ENCODE peak calls at places on chromosome 6, in eight cellular contexts. N is natural killer cell; H is stimulated activated CD8-positive, alpha-beta memory T cell treated with anti-CD3 and anti-CD28 coated beads, Interleukin-7, amount 100 ng/mL, for 1 hour; L is AG10803; D is Karpas-422; C is GM13976; X is DMS79; R is Panc1. J is an unnamed sample.

GRCh38 chr6:34665019-34665418 is 31.5 kb downstream of the ILRUN start:
- DNase-seq in C (no peak), D (no peak), N (no peak), H (no peak), L (no peak), X (no peak), R (no peak), J (no peak)

GRCh38 chr6:32484614-32484998 is 44.9 kb downstream of the HLA-DRA start:
- DNase-seq in R (no peak), N (no peak), H (no peak), X (no peak), L (no peak), D (no peak), C (no peak), J (no peak)

GRCh38 chr6:89681983-89682564 is 43.5 kb upstream of the LYRM2 start:
- DNase-seq in D (no peak), N (no peak), C (no peak), R (no peak), X (no peak), L (no peak), H (no peak), J (no peak)

GRCh38 chr6:53309059-53309896 is 39.5 kb downstream of the ELOVL5 start:
- DNase-seq in D (peak; percentile 49), X (no peak), C (no peak), H (no peak), L (peak; percentile 91), R (no peak), N (no peak), J (no peak)

GRCh38 chr6:109441069-109441816 is 719 bp downstream of the SMPD2 start:
- DNase-seq in X (peak; percentile 30), H (no peak), C (no peak), R (no peak), L (peak; percentile 40), D (peak; percentile 70), N (peak; percentile 48), J (no peak)

GRCh38 chr6:163343609-163344008 is 70.9 kb upstream of the QKI start:
- DNase-seq in X (no peak), N (no peak), R (no peak), C (no peak), L (no peak), D (no peak), H (no peak), J (no peak)

GRCh38 chr6:163565140-163565539 is 150.6 kb downstream of the QKI start:
- DNase-seq in N (no peak), C (no peak), X (no peak), R (no peak), D (no peak), H (no peak), L (no peak), J (no peak)

GRCh38 chr6:36954262-36954931 is at the start of gene PI16:
- DNase-seq in C (no peak), X (no peak), N (no peak), L (no peak), H (no peak), R (no peak), D (no peak), J (no peak)

GRCh38 chr6:154865291-154865690 is 129.8 kb upstream of the TIAM2 start:
- DNase-seq in N (no peak), H (no peak), C (no peak), D (no peak), L (no peak), R (no peak), X (no peak), J (no peak)

GRCh38 chr6:149284904-149285303 is 32.6 kb upstream of the TAB2 start:
- DNase-seq in C (no peak), X (no peak), L (no peak), N (no peak), R (no peak), D (no peak), H (no peak), J (peak; percentile 68)

GRCh38 chr6:166955865-166956443 is 396 bp downstream of the RNASET2 start:
- DNase-seq in C (no peak), L (no peak), N (no peak), H (no peak), R (no peak), X (no peak), D (peak; percentile 75), J (no peak)

GRCh38 chr6:158418501-158418900 is 106.2 kb downstream of the TULP4 start:
- DNase-seq in N (no peak), R (no peak), C (no peak), L (peak; percentile 21), D (no peak), X (no peak), H (no peak), J (no peak)

GRCh38 chr6:119077643-119078448 is 618 bp downstream of the FAM184A start:
- DNase-seq in R (peak; percentile 18), C (peak; percentile 36), X (peak; percentile 33), L (peak; percentile 2), D (no peak), N (peak; percentile 25), H (no peak), J (no peak)

GRCh38 chr6:53898026-53898795 is 103.4 kb downstream of the LRRC1 start:
- DNase-seq in C (no peak), D (no peak), H (no peak), R (no peak), L (no peak), X (no peak), N (no peak), J (no peak)

GRCh38 chr6:116244284-116244683 is 9.6 kb downstream of the TSPYL4 start:
- DNase-seq in R (no peak), H (no peak), X (no peak), N (no peak), C (no peak), L (no peak), D (no peak), J (no peak)

GRCh38 chr6:108732101-108732870 is 115.9 kb upstream of the ARMC2 start:
- DNase-seq in N (no peak), C (no peak), X (no peak), L (peak; percentile 49), R (peak; percentile 72), H (no peak), D (no peak), J (no peak)

GRCh38 chr6:137443901-137444300 is 50.3 kb downstream of the OLIG3 start:
- DNase-seq in X (no peak), C (no peak), R (no peak), D (no peak), N (no peak), L (no peak), H (no peak), J (no peak)

GRCh38 chr6:53492860-53493634 is 51.9 kb downstream of the GCLC start:
- DNase-seq in X (peak; percentile 42), D (peak; percentile 79), R (peak; percentile 58), C (peak; percentile 20), H (no peak), N (no peak), L (peak; percentile 64), J (no peak)

GRCh38 chr6:138227316-138227781 is 9.1 kb upstream of the PBOV1 start:
- DNase-seq in R (no peak), N (no peak), X (peak; percentile 97), C (no peak), D (no peak), H (no peak), L (no peak), J (no peak)

GRCh38 chr6:159761135-159761872 is 541 bp upstream of the ACAT2 start:
- DNase-seq in L (no peak), D (no peak), X (no peak), N (no peak), H (no peak), R (no peak), C (peak; percentile 43), J (no peak)

GRCh38 chr6:156557269-156557885 is 219.8 kb upstream of the ARID1B start:
- DNase-seq in X (no peak), L (peak; percentile 42), C (no peak), H (no peak), R (no peak), D (no peak), N (no peak), J (no peak)

GRCh38 chr6:17103715-17104114 is 1.9 kb downstream of the STMND1 start:
- DNase-seq in D (no peak), H (no peak), X (no peak), C (no peak), N (no peak), R (no peak), L (no peak), J (no peak)

GRCh38 chr6:104606361-104606760 is 253.4 kb downstream of the HACE1 start:
- DNase-seq in N (no peak), H (no peak), L (no peak), R (no peak), C (no peak), D (no peak), X (no peak), J (no peak)

GRCh38 chr6:136174510-136174909 is 75.6 kb downstream of the MTFR2 start:
- DNase-seq in N (no peak), H (no peak), C (no peak), X (no peak), R (no peak), D (no peak), L (no peak), J (no peak)

GRCh38 chr6:4774715-4775590 is 1.3 kb upstream of the CDYL start:
- DNase-seq in C (peak; percentile 37), H (peak; percentile 2), X (no peak), N (peak; percentile 40), R (no peak), D (no peak), L (no peak), J (no peak)

GRCh38 chr6:55100729-55101128 is 73.6 kb upstream of the HCRTR2 start:
- DNase-seq in C (no peak), N (no peak), H (no peak), D (no peak), L (no peak), R (no peak), X (peak; percentile 90), J (no peak)

GRCh38 chr6:154252676-154253075 is 103.9 kb downstream of the IPCEF1 start:
- DNase-seq in H (no peak), L (peak; percentile 6), C (no peak), R (no peak), X (no peak), D (no peak), N (no peak), J (no peak)

GRCh38 chr6:148218542-148219258 is 123.9 kb upstream of the SASH1 start:
- DNase-seq in X (no peak), H (no peak), D (no peak), R (no peak), L (no peak), N (no peak), C (no peak), J (no peak)

GRCh38 chr6:41568202-41568584 is 22.0 kb downstream of the FOXP4 start:
- DNase-seq in D (no peak), L (no peak), X (no peak), H (no peak), N (no peak), R (no peak), C (no peak), J (no peak)

GRCh38 chr6:75460636-75461035 is 33.0 kb downstream of the FILIP1 start:
- DNase-seq in L (peak; percentile 15), D (no peak), C (no peak), X (no peak), H (no peak), R (no peak), N (no peak), J (no peak)

GRCh38 chr6:145669627-145670034 is 65.7 kb downstream of the EPM2A start:
- DNase-seq in R (no peak), L (peak; percentile 68), C (no peak), D (no peak), H (no peak), X (no peak), N (no peak), J (no peak)

GRCh38 chr6:131840936-131841583 is 33.2 kb downstream of the ENPP1 start:
- DNase-seq in D (no peak), N (no peak), H (no peak), C (no peak), X (no peak), L (no peak), R (no peak), J (no peak)

GRCh38 chr6:28587011-28587745 is 61.5 kb downstream of the GPX5 start:
- DNase-seq in D (peak; percentile 93), H (no peak), X (peak; percentile 92), C (peak; percentile 68), L (no peak), R (no peak), N (no peak), J (no peak)